ENCODE peak calls at places on chromosomes 11 and 22, in seven cellular contexts. O is H9; G is RCC 7860; H is SW 1271; I is HEK293T; U is globus pallidus; M is stimulated activated CD4-positive, alpha-beta T cell treated with anti-CD3 and anti-CD28 coated beads, Interleukin-15, amount 100 ng/mL, for 1 hour. L is an unnamed sample.

GRCh38 chr11:443542-444199 is 1.9 kb upstream of the ANO9 start:
- DNase-seq in H (no peak), I (no peak), O (no peak), U (no peak), M (no peak), G (no peak), L (no peak)

GRCh38 chr11:17743808-17744119 is 9.2 kb downstream of the KCNC1 start:
- DNase-seq in I (no peak), M (no peak), H (no peak), O (no peak), G (peak), U (no peak), L (no peak)

GRCh38 chr11:12410006-12410728 is 32.8 kb downstream of the PARVA start:
- DNase-seq in I (no peak), H (peak), M (no peak), G (no peak), U (no peak), O (peak), L (peak)

GRCh38 chr11:35427158-35427557 is 7.8 kb upstream of the SLC1A2 start:
- DNase-seq in H (no peak), I (no peak), G (no peak), O (no peak), U (peak), M (no peak), L (no peak)

GRCh38 chr11:20363500-20364411 is at the start of gene HTATIP2:
- DNase-seq in G (no peak), M (peak), I (peak), U (peak), H (peak), O (peak), L (peak)

GRCh38 chr11:126192386-126192785 is 19.1 kb downstream of the RPUSD4 start:
- DNase-seq in H (no peak), I (no peak), M (no peak), O (no peak), U (no peak), G (no peak), L (no peak)

GRCh38 chr11:60924906-60925684 is 835 bp downstream of the TMEM132A start:
- DNase-seq in M (no peak), I (peak), O (no peak), G (no peak), U (no peak), H (no peak), L (peak)

GRCh38 chr11:31499576-31500178 is 9.7 kb downstream of the IMMP1L start:
- DNase-seq in M (no peak), U (no peak), H (no peak), O (no peak), G (no peak), I (no peak), L (no peak)

GRCh38 chr11:54985731-54986130 is 276.2 kb upstream of the TRIM48 start:
- DNase-seq in O (no peak), H (no peak), G (no peak), I (no peak), M (no peak), U (no peak), L (no peak)

GRCh38 chr11:114310095-114310494 is 13.9 kb downstream of the NNMT start:
- DNase-seq in G (no peak), I (no peak), U (no peak), M (no peak), O (no peak), H (no peak), L (no peak)

GRCh38 chr11:11450744-11451362 is 97.8 kb upstream of the CSNK2A3 start:
- DNase-seq in I (no peak), H (peak), U (no peak), G (peak), M (no peak), O (no peak), L (no peak)

GRCh38 chr11:104222464-104222863 is 58.5 kb upstream of the PDGFD start:
- DNase-seq in I (no peak), U (no peak), G (no peak), O (no peak), H (no peak), M (no peak), L (no peak)

GRCh38 chr11:22521226-22521625 is 104.4 kb downstream of the FANCF start:
- DNase-seq in O (no peak), I (no peak), U (no peak), M (no peak), G (peak), H (peak), L (no peak)

GRCh38 chr22:27760474-27760873 is 41.1 kb downstream of the MN1 start:
- DNase-seq in I (no peak), U (no peak), M (no peak), G (no peak), O (no peak), H (no peak), L (no peak)

GRCh38 chr11:125176866-125177265 is 12.3 kb downstream of the PKNOX2 start:
- DNase-seq in H (no peak), I (no peak), U (no peak), O (no peak), G (no peak), M (no peak), L (no peak)

GRCh38 chr11:87917111-87917510 is 258.1 kb downstream of the RAB38 start:
- DNase-seq in O (no peak), I (no peak), H (no peak), U (no peak), G (no peak), M (no peak), L (no peak)

GRCh38 chr11:133898031-133898769 is 52.9 kb upstream of the SPATA19 start:
- DNase-seq in I (no peak), M (no peak), H (no peak), G (no peak), U (no peak), O (peak), L (peak)

GRCh38 chr11:126653040-126653439 is 297.6 kb downstream of the ST3GAL4 start:
- DNase-seq in O (no peak), G (no peak), I (no peak), M (no peak), H (no peak), U (no peak), L (no peak)

GRCh38 chr11:12287374-12288211 is 89.8 kb upstream of the PARVA start:
- DNase-seq in M (no peak), U (no peak), I (no peak), G (peak), H (peak), O (peak), L (peak)

GRCh38 chr22:17783773-17784480 is 9.7 kb upstream of the BID start:
- DNase-seq in M (no peak), H (no peak), I (no peak), G (no peak), O (no peak), U (no peak), L (no peak)

GRCh38 chr11:66718320-66718971 is 10.6 kb downstream of the SPTBN2 start:
- DNase-seq in M (no peak), O (peak), H (no peak), I (no peak), G (no peak), U (no peak), L (peak)

GRCh38 chr11:60334005-60334620 is 7.1 kb downstream of the MS4A6E start:
- DNase-seq in H (peak), G (peak), I (peak), M (peak), O (peak), U (peak), L (peak)

GRCh38 chr22:38756631-38757463 is 1.0 kb upstream of the SUN2 start:
- DNase-seq in G (no peak), U (no peak), M (no peak), I (no peak), H (no peak), O (no peak), L (no peak)

GRCh38 chr11:6737872-6738466 is 33.8 kb downstream of the OR2AG2 start:
- DNase-seq in I (peak), M (peak), G (peak), U (peak), O (peak), H (peak), L (peak)

GRCh38 chr11:68331338-68331947 is 19.1 kb downstream of the LRP5 start:
- DNase-seq in O (no peak), I (no peak), G (no peak), U (no peak), M (no peak), H (no peak), L (peak)

GRCh38 chr22:32205974-32206773 is 1.3 kb upstream of the RFPL2 start:
- DNase-seq in H (no peak), G (no peak), M (no peak), I (peak), U (no peak), O (peak), L (peak)